ENCODE peak calls at places on chromosomes 16 and 17, in four cellular contexts. One of them, this sample, is unnamed.

GRCh38 chr17:2237521-2237921 is 66.1 kb downstream of the SMG6 start:
- DNase-seq in HepG2: no peak
- DNase-seq in GM12878: no peak
- DNase-seq in K562: no peak
- DNase-seq in this sample: no peak

GRCh38 chr17:16037636-16038035 is 38.0 kb downstream of the TTC19 start:
- DNase-seq in K562: no peak
- DNase-seq in GM12878: no peak
- DNase-seq in HepG2: no peak
- DNase-seq in this sample: no peak

GRCh38 chr16:21263640-21264211 is 14.4 kb downstream of the CRYM start:
- DNase-seq in K562: no peak
- DNase-seq in GM12878: peak
- DNase-seq in HepG2: peak
- DNase-seq in this sample: no peak

GRCh38 chr17:43532581-43532980 is 13.6 kb downstream of the ETV4 start:
- DNase-seq in K562: no peak
- DNase-seq in HepG2: no peak
- DNase-seq in GM12878: no peak
- DNase-seq in this sample: no peak

GRCh38 chr16:27318399-27319256 is 4.9 kb downstream of the IL4R start:
- DNase-seq in HepG2: no peak
- DNase-seq in GM12878: no peak
- DNase-seq in K562: no peak
- DNase-seq in this sample: no peak

GRCh38 chr17:80703109-80703508 is 158.5 kb downstream of the RPTOR start:
- DNase-seq in HepG2: no peak
- DNase-seq in K562: no peak
- DNase-seq in GM12878: no peak
- DNase-seq in this sample: no peak

GRCh38 chr16:57618306-57619132 is 9.9 kb upstream of the ADGRG1 start:
- DNase-seq in K562: no peak
- DNase-seq in HepG2: no peak
- DNase-seq in GM12878: no peak
- DNase-seq in this sample: no peak

GRCh38 chr17:73749906-73750305 is 105.7 kb upstream of the SDK2 start:
- DNase-seq in K562: no peak
- DNase-seq in GM12878: no peak
- DNase-seq in HepG2: no peak
- DNase-seq in this sample: no peak

GRCh38 chr16:27980919-27981670 is 82.4 kb downstream of the GSG1L start:
- DNase-seq in K562: no peak
- DNase-seq in GM12878: no peak
- DNase-seq in HepG2: no peak
- DNase-seq in this sample: no peak

GRCh38 chr16:50096791-50097190 is 31.0 kb downstream of the HEATR3 start:
- DNase-seq in GM12878: no peak
- DNase-seq in K562: no peak
- DNase-seq in HepG2: no peak
- DNase-seq in this sample: no peak

GRCh38 chr16:474420-475122 is 49.1 kb downstream of the RAB11FIP3 start:
- DNase-seq in HepG2: peak
- DNase-seq in K562: no peak
- DNase-seq in GM12878: no peak
- DNase-seq in this sample: no peak

GRCh38 chr17:17021194-17021863 is 20.9 kb upstream of the MPRIP start:
- DNase-seq in GM12878: no peak
- DNase-seq in K562: peak
- DNase-seq in HepG2: peak
- DNase-seq in this sample: no peak

GRCh38 chr17:1055751-1056645 is 59.1 kb downstream of the TIMM22 start:
- DNase-seq in HepG2: peak
- DNase-seq in K562: peak
- DNase-seq in GM12878: no peak
- DNase-seq in this sample: peak

GRCh38 chr17:82507631-82508175 is 11.8 kb upstream of the FOXK2 start:
- DNase-seq in GM12878: no peak
- DNase-seq in HepG2: peak
- DNase-seq in K562: no peak
- DNase-seq in this sample: no peak

GRCh38 chr17:20035501-20035900 is 26.3 kb downstream of the SPECC1 start:
- DNase-seq in K562: no peak
- DNase-seq in HepG2: no peak
- DNase-seq in GM12878: no peak
- DNase-seq in this sample: no peak

DNA sequence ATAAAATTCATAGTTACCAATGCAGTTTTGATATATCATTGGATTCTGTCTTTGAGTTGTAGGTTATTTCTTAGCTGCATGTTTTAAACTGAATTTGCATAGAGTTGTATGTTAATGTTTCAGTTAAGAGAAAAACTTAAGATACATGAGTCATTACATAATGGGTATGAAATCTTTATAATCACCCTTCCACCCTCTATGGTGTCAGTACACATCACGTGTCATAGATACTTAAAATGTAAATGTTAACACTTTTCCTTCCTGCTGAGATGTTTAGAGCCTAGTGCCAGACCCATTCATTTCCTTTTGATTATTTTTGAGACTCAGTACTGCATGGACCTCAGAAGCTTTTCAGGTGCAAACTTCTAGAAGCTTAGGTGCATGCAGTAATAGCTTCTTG is 20.5 kb downstream of the ZNF207 start:
- DNase-seq in GM12878: no peak
- DNase-seq in HepG2: no peak
- DNase-seq in K562: no peak
- DNase-seq in this sample: no peak
- TF ChIP-seq CREB1 in GM12878: no peak
- TF ChIP-seq CREB1 in HepG2: no peak
- TF ChIP-seq CREB1 in K562: no peak
- TF ChIP-seq CREB1 in this sample: no peak

DNA sequence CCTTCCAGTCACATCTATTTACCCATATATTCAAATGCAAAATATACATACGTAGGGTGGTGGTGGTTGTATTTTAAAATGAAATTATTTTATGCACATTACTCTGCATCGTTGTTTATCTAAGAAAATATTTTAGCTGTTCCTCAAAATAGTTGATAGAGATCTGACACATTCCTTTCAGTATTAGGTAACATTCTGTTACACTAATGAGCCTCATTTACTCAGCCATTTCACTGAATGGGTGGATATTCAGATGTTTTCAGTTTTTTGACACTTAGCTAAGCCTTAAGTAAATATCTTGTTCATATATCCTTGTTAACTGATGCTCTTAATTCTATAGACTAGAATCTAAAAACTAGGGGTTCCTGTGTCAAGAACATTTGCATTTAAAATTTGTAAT is 95.6 kb downstream of the NF1 start:
- DNase-seq in HepG2: no peak
- DNase-seq in K562: no peak
- DNase-seq in GM12878: no peak
- DNase-seq in this sample: peak
- TF ChIP-seq REST in HepG2: no peak
- TF ChIP-seq REST in K562: no peak
- TF ChIP-seq REST in GM12878: no peak
- TF ChIP-seq REST in this sample: no peak

DNA sequence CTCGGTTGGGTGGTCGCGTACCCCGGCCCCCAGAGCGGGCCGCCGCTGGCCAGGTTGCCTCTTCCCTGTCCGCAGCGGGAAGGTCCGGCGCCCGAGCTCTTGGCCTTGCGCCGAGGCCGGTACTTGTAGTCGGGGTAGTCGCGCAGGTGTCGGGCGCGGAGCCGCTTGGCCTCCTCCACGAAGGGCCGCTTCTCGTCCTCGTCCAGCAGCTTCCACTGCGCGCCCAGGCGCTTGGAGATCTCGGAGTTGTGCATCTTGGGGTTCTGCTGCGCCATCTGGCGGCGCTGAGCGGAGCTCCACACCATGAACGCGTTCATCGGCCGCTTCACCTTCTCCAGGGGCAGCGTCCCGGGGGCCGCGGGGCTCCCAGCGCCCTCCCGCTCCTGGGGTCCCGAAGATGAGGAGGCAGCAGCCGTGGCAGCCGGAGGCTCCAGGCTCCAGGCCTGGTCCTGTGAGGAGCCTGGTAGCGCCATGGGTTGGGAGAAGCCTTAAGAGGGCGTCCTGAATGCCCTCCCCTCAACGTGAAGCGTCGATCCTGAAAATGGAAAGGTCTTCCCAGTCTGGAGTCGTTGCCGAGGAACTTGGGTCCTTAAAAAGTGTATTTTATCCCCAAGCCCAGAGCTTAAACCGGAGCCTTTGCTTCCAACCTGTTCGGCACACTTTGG is 558 bp downstream of the SOX15 start:
- DNase-seq in HepG2: no peak
- DNase-seq in K562: no peak
- DNase-seq in GM12878: no peak
- DNase-seq in this sample: peak
- H3K27ac ChIP-seq in HepG2: no peak
- H3K27ac ChIP-seq in K562: no peak
- H3K27ac ChIP-seq in GM12878: no peak
- H3K27ac ChIP-seq in this sample: peak

DNA sequence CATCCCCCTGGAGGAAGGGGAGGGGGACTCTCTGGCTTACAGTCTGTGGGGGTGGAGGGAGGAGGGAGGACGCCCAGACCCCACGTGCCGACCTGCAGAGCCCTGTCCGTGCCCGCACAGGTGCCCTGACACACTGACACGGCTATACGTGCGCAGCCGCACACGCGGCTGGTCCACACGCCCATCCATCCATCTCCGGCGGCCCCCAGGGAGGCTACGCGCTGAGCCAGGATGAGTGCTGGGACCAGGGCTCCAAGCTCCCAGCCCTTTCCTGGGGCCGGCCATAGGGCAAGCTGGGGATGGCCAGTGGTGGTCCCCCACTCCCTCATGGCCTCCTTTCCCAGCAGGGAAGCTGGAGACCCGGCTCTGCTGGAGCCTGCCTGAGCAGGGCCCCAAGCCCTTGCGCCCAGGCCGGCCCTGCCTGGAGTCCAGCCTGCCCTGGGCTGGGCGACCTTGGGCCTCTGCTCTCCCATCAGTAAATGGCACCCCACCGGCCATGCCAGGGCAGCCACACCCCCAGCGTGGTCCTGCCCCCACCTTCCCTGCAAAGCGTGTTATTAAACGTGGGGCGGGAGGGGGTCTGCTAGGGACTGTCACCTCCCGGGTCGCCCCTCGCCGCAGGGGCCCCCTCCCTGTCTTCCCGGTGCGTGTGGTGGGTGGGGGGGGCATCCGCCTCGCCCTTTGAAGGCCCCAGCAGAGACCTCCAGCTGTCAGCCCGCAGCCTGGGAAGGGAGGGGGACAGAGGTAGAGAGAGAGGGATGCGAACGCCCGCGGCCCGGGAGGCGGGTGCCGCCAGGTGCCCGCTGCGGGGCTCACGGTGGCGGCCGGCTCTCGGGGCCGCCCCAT is 866 bp downstream of the CASKIN1 start:
- DNase-seq in GM12878: no peak
- DNase-seq in K562: no peak
- DNase-seq in HepG2: no peak
- DNase-seq in this sample: peak
- TF ChIP-seq CREB1 in GM12878: no peak
- TF ChIP-seq CREB1 in K562: no peak
- TF ChIP-seq CREB1 in HepG2: no peak
- TF ChIP-seq CREB1 in this sample: no peak

DNA sequence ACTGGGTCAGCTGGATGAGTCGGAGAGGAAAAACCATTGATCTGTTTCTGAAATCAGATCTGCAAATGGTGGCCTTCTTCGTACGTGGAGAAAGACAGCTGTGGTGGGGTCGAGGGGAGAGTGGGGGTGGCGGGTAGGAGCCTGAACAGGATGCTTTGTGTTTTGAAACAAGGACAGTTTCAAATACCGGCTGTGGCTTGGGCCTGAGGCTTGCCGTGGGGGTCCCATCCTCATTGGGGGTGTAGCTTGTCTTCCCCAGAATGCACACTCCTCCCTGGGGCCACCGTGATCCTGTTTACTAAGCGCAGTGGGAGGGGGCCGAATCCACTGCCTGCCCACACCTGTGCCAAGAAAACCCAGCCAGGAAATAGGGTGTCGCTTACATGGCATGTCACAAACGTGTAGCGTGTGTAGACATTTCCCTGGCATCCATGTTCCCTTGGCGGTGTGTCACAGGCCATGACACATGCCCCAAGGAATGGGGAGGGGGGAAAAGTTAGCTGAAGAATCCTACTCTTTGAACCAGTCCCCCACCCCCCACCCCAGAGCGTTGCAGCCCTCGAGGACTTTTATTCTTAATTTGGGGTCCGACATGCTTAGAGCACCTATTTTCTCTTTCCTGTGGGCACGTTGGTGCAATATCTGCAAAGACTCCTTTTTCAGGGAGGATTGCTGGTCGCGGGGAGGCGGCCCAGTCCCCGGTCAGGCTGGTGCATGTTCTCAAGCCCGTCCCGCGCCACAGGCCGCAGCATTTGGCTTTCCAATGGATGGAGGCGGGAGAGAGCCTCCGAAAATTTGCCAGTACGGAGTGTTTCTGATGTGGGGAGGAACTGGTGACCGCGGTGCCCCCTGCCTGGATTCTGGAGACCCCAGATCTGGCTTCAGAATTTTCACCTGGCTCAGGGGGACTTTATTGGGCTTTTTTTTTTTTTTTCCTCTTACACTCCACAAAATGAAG is 2.0 kb downstream of the CMIP start:
- DNase-seq in K562: no peak
- DNase-seq in HepG2: no peak
- DNase-seq in GM12878: no peak
- DNase-seq in this sample: peak
- TF ChIP-seq REST in K562: no peak
- TF ChIP-seq REST in HepG2: no peak
- TF ChIP-seq REST in GM12878: no peak
- TF ChIP-seq REST in this sample: no peak

DNA sequence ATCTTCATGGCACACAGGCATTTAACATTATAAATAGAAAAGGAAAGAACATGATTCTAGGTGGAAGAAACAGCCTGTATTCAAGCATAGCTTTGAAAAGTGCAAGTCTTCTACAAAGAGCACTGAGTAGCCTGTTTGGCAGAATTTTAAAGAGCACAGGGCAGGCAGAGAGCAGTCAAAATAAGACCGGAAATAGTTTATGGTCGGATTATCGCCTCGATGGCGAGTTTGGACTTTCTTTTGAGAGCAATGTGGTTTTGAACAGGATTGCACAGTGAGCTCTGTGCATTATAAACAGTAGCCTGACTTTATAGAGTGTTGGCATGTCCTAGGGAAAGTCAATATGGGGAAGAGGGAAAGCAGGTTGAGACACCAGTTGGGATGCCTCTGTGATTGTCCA is 6.2 kb upstream of the TMEM100 start:
- DNase-seq in K562: no peak
- DNase-seq in GM12878: no peak
- DNase-seq in HepG2: no peak
- DNase-seq in this sample: no peak
- H3K27ac ChIP-seq in K562: no peak
- H3K27ac ChIP-seq in GM12878: no peak
- H3K27ac ChIP-seq in HepG2: no peak
- H3K27ac ChIP-seq in this sample: no peak

DNA sequence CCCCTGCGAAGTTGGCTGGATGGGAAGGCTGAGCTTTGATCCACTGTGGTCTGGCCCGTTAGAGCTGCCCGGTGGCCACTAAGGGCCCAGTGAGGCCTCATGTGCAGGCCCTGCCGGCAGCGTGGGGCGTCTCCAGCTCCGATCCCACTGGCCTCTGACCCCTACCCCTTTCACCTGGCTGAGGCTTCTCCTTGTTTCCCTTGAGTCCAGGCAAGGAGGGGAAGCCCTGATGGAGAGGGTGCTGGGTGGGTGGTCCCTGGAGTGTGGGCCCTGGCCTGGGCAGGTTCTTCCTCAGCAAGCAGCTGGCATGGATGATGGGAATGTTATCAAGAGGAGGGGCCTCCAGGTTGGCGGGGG is 356.8 kb downstream of the SEC14L1 start:
- DNase-seq in GM12878: no peak
- DNase-seq in HepG2: no peak
- DNase-seq in K562: no peak
- DNase-seq in this sample: no peak
- TF ChIP-seq CREB1 in GM12878: no peak
- TF ChIP-seq CREB1 in HepG2: no peak
- TF ChIP-seq CREB1 in K562: no peak
- TF ChIP-seq CREB1 in this sample: no peak

This sample was measured in GM23338.